ENCODE peak calls at places on chromosomes 3 and 15, in ten cellular contexts. One of them, this sample, is unnamed. For H3K4me1 and H3K27me3, the result is how much of the 10 kb centered on the place peaks cover.

GRCh38 chr3:16429086-16429485 is 84.4 kb downstream of the RFTN1 start:
- DNase-seq in naive thymus-derived CD4-positive, alpha-beta T cell: no peak
- DNase-seq in neural progenitor cell: no peak
- DNase-seq in CD8-positive, alpha-beta memory T cell: no peak
- DNase-seq in adrenal gland: no peak
- DNase-seq in neuronal stem cell: no peak
- DNase-seq in tibial artery: no peak
- DNase-seq in lower lobe of right lung: no peak
- DNase-seq in small intestine: no peak
- DNase-seq in GM23338: no peak
- DNase-seq in this sample: no peak

GRCh38 chr3:193987186-193987585 is 148.8 kb upstream of the HES1 start:
- DNase-seq in naive thymus-derived CD4-positive, alpha-beta T cell: no peak
- DNase-seq in neural progenitor cell: no peak
- DNase-seq in CD8-positive, alpha-beta memory T cell: no peak
- DNase-seq in adrenal gland: no peak
- DNase-seq in neuronal stem cell: no peak
- DNase-seq in tibial artery: no peak
- DNase-seq in lower lobe of right lung: no peak
- DNase-seq in small intestine: no peak
- DNase-seq in GM23338: no peak
- DNase-seq in this sample: no peak

GRCh38 chr15:85879334-85880163 is 84.8 kb upstream of the KLHL25 start:
- DNase-seq in naive thymus-derived CD4-positive, alpha-beta T cell: no peak
- DNase-seq in neural progenitor cell: no peak
- DNase-seq in CD8-positive, alpha-beta memory T cell: no peak
- DNase-seq in adrenal gland: no peak
- DNase-seq in neuronal stem cell: no peak
- DNase-seq in tibial artery: no peak
- DNase-seq in lower lobe of right lung: no peak
- DNase-seq in small intestine: peak
- DNase-seq in GM23338: no peak
- DNase-seq in this sample: no peak

GRCh38 chr3:28386049-28386448 is 37.4 kb upstream of the AZI2 start:
- DNase-seq in naive thymus-derived CD4-positive, alpha-beta T cell: no peak
- DNase-seq in neural progenitor cell: no peak
- DNase-seq in CD8-positive, alpha-beta memory T cell: no peak
- DNase-seq in adrenal gland: no peak
- DNase-seq in neuronal stem cell: no peak
- DNase-seq in tibial artery: no peak
- DNase-seq in lower lobe of right lung: no peak
- DNase-seq in small intestine: no peak
- DNase-seq in GM23338: no peak
- DNase-seq in this sample: no peak

GRCh38 chr15:66472176-66472999 is 25.2 kb downstream of the SNAPC5 start:
- DNase-seq in naive thymus-derived CD4-positive, alpha-beta T cell: peak
- DNase-seq in neural progenitor cell: no peak
- DNase-seq in CD8-positive, alpha-beta memory T cell: peak
- DNase-seq in adrenal gland: no peak
- DNase-seq in neuronal stem cell: no peak
- DNase-seq in tibial artery: no peak
- DNase-seq in lower lobe of right lung: no peak
- DNase-seq in small intestine: no peak
- DNase-seq in GM23338: no peak
- DNase-seq in this sample: peak

GRCh38 chr3:48656061-48656840 is 6.4 kb downstream of the CELSR3 start:
- DNase-seq in naive thymus-derived CD4-positive, alpha-beta T cell: peak
- DNase-seq in neural progenitor cell: peak
- DNase-seq in CD8-positive, alpha-beta memory T cell: peak
- DNase-seq in adrenal gland: peak
- DNase-seq in neuronal stem cell: peak
- DNase-seq in tibial artery: peak
- DNase-seq in lower lobe of right lung: peak
- DNase-seq in small intestine: peak
- DNase-seq in GM23338: peak
- DNase-seq in this sample: peak

GRCh38 chr3:138861755-138862333 is 27.1 kb upstream of the PIK3CB start:
- DNase-seq in naive thymus-derived CD4-positive, alpha-beta T cell: no peak
- DNase-seq in neural progenitor cell: peak
- DNase-seq in CD8-positive, alpha-beta memory T cell: no peak
- DNase-seq in adrenal gland: no peak
- DNase-seq in neuronal stem cell: peak
- DNase-seq in tibial artery: no peak
- DNase-seq in lower lobe of right lung: no peak
- DNase-seq in small intestine: no peak
- DNase-seq in GM23338: peak
- DNase-seq in this sample: no peak

GRCh38 chr3:142595581-142595950 is 627 bp upstream of the PLS1 start:
- DNase-seq in naive thymus-derived CD4-positive, alpha-beta T cell: no peak
- DNase-seq in neural progenitor cell: no peak
- DNase-seq in CD8-positive, alpha-beta memory T cell: no peak
- DNase-seq in adrenal gland: no peak
- DNase-seq in neuronal stem cell: no peak
- DNase-seq in tibial artery: no peak
- DNase-seq in lower lobe of right lung: no peak
- DNase-seq in small intestine: peak
- DNase-seq in GM23338: no peak
- DNase-seq in this sample: no peak

GRCh38 chr3:101143002-101143401 is 149.8 kb upstream of the ABI3BP start:
- DNase-seq in naive thymus-derived CD4-positive, alpha-beta T cell: no peak
- DNase-seq in neural progenitor cell: no peak
- DNase-seq in CD8-positive, alpha-beta memory T cell: no peak
- DNase-seq in adrenal gland: no peak
- DNase-seq in neuronal stem cell: no peak
- DNase-seq in tibial artery: no peak
- DNase-seq in lower lobe of right lung: no peak
- DNase-seq in small intestine: no peak
- DNase-seq in GM23338: no peak
- DNase-seq in this sample: no peak

GRCh38 chr15:98776607-98777281 is 128.4 kb downstream of the IGF1R start:
- DNase-seq in naive thymus-derived CD4-positive, alpha-beta T cell: no peak
- DNase-seq in neural progenitor cell: no peak
- DNase-seq in CD8-positive, alpha-beta memory T cell: no peak
- DNase-seq in adrenal gland: no peak
- DNase-seq in neuronal stem cell: no peak
- DNase-seq in tibial artery: no peak
- DNase-seq in lower lobe of right lung: peak
- DNase-seq in small intestine: no peak
- DNase-seq in GM23338: no peak
- DNase-seq in this sample: no peak

GRCh38 chr3:159418571-159419526 is 569.8 kb upstream of the IL12A start:
- DNase-seq in naive thymus-derived CD4-positive, alpha-beta T cell: no peak
- DNase-seq in neural progenitor cell: no peak
- DNase-seq in CD8-positive, alpha-beta memory T cell: no peak
- DNase-seq in adrenal gland: no peak
- DNase-seq in neuronal stem cell: no peak
- DNase-seq in tibial artery: no peak
- DNase-seq in lower lobe of right lung: no peak
- DNase-seq in small intestine: no peak
- DNase-seq in GM23338: no peak
- DNase-seq in this sample: no peak

GRCh38 chr15:65612616-65612946 is 1.6 kb upstream of the INTS14 start:
- DNase-seq in naive thymus-derived CD4-positive, alpha-beta T cell: no peak
- DNase-seq in neural progenitor cell: no peak
- DNase-seq in CD8-positive, alpha-beta memory T cell: no peak
- DNase-seq in adrenal gland: no peak
- DNase-seq in neuronal stem cell: no peak
- DNase-seq in tibial artery: no peak
- DNase-seq in lower lobe of right lung: no peak
- DNase-seq in small intestine: no peak
- DNase-seq in GM23338: no peak
- DNase-seq in this sample: no peak

GRCh38 chr3:38454884-38455638 is 1.4 kb downstream of the ACVR2B start:
- DNase-seq in naive thymus-derived CD4-positive, alpha-beta T cell: peak
- DNase-seq in neural progenitor cell: peak
- DNase-seq in CD8-positive, alpha-beta memory T cell: no peak
- DNase-seq in adrenal gland: peak
- DNase-seq in neuronal stem cell: peak
- DNase-seq in tibial artery: peak
- DNase-seq in lower lobe of right lung: peak
- DNase-seq in small intestine: peak
- DNase-seq in GM23338: peak
- DNase-seq in this sample: no peak
- H3K4me1 ChIP-seq in naive thymus-derived CD4-positive, alpha-beta T cell: under half
- H3K4me1 ChIP-seq in neural progenitor cell: under half
- H3K4me1 ChIP-seq in CD8-positive, alpha-beta memory T cell: under half
- H3K4me1 ChIP-seq in adrenal gland: half or more
- H3K4me1 ChIP-seq in neuronal stem cell: under half
- H3K4me1 ChIP-seq in tibial artery: under half
- H3K4me1 ChIP-seq in lower lobe of right lung: under half
- H3K4me1 ChIP-seq in small intestine: under half
- H3K4me1 ChIP-seq in GM23338: under half
- H3K4me1 ChIP-seq in this sample: under half

DNA sequence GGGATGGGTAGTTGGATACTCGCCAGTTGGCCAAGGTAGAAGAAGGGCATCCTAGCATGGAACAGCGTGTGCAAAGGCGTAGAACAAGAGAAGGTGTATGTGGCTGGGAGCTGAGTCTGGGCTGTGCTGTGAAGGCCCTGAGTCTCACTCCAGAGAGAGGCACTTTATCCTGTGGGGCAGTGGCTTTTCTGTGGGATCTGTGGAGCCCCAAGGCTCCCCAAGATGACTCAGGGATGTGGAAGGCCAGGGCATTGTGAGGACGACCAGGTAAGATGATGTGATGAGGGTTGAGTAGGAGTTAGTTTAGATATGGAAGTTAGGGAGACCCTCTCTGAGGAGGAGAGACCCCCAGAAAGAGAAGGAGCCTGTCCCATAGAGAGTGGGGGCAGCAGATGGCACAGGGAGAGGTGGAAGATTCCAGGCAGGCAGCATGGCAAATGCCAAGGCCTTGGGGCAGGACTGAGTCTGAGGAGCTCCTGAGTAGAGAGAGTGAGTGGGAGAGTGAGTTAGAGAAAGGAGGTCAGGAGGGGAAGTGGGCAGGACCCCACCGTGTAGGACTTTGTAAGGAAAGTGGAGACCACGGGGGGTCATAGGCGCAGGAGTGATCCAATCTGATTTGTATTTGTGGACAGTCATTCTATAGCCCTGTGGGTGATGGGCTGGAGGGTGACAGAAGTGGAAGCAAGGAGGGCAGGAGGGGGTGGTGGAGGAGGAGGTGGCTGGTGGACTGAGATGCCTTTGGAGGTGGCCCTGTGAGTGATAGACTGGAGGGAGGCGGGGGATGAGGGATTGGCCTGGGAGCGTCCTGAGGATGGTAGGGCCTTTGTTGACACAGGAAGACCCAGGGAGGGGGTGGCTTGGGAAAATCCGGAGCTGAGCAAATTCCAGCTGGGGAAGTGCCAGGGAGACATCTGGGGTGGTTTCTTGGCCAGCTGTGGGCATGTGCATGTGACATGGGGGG is 50.3 kb downstream of the FBLN2 start:
- DNase-seq in naive thymus-derived CD4-positive, alpha-beta T cell: no peak
- DNase-seq in neural progenitor cell: no peak
- DNase-seq in CD8-positive, alpha-beta memory T cell: no peak
- DNase-seq in adrenal gland: no peak
- DNase-seq in neuronal stem cell: no peak
- DNase-seq in tibial artery: no peak
- DNase-seq in lower lobe of right lung: no peak
- DNase-seq in small intestine: no peak
- DNase-seq in GM23338: peak
- DNase-seq in this sample: no peak
- H3K27me3 ChIP-seq in naive thymus-derived CD4-positive, alpha-beta T cell: under half
- H3K27me3 ChIP-seq in neural progenitor cell: under half
- H3K27me3 ChIP-seq in CD8-positive, alpha-beta memory T cell: under half
- H3K27me3 ChIP-seq in adrenal gland: under half
- H3K27me3 ChIP-seq in neuronal stem cell: under half
- H3K27me3 ChIP-seq in tibial artery: under half
- H3K27me3 ChIP-seq in lower lobe of right lung: under half
- H3K27me3 ChIP-seq in small intestine: under half
- H3K27me3 ChIP-seq in GM23338: under half
- H3K27me3 ChIP-seq in this sample: under half

GRCh38 chr3:71693641-71694040 is 31.6 kb downstream of the EIF4E3 start:
- DNase-seq in naive thymus-derived CD4-positive, alpha-beta T cell: no peak
- DNase-seq in neural progenitor cell: no peak
- DNase-seq in CD8-positive, alpha-beta memory T cell: no peak
- DNase-seq in adrenal gland: no peak
- DNase-seq in neuronal stem cell: no peak
- DNase-seq in tibial artery: no peak
- DNase-seq in lower lobe of right lung: peak
- DNase-seq in small intestine: no peak
- DNase-seq in GM23338: no peak
- DNase-seq in this sample: no peak

GRCh38 chr3:71694358-71694999 is 30.7 kb downstream of the EIF4E3 start:
- DNase-seq in naive thymus-derived CD4-positive, alpha-beta T cell: no peak
- DNase-seq in neural progenitor cell: no peak
- DNase-seq in CD8-positive, alpha-beta memory T cell: no peak
- DNase-seq in adrenal gland: no peak
- DNase-seq in neuronal stem cell: no peak
- DNase-seq in tibial artery: no peak
- DNase-seq in lower lobe of right lung: no peak
- DNase-seq in small intestine: no peak
- DNase-seq in GM23338: no peak
- DNase-seq in this sample: no peak

GRCh38 chr3:71692139-71692538 is 33.1 kb downstream of the EIF4E3 start:
- DNase-seq in naive thymus-derived CD4-positive, alpha-beta T cell: no peak
- DNase-seq in neural progenitor cell: no peak
- DNase-seq in CD8-positive, alpha-beta memory T cell: no peak
- DNase-seq in adrenal gland: no peak
- DNase-seq in neuronal stem cell: no peak
- DNase-seq in tibial artery: no peak
- DNase-seq in lower lobe of right lung: no peak
- DNase-seq in small intestine: no peak
- DNase-seq in GM23338: no peak
- DNase-seq in this sample: no peak

GRCh38 chr3:71690222-71690821 is 34.9 kb downstream of the EIF4E3 start:
- DNase-seq in naive thymus-derived CD4-positive, alpha-beta T cell: no peak
- DNase-seq in neural progenitor cell: no peak
- DNase-seq in CD8-positive, alpha-beta memory T cell: no peak
- DNase-seq in adrenal gland: peak
- DNase-seq in neuronal stem cell: no peak
- DNase-seq in tibial artery: no peak
- DNase-seq in lower lobe of right lung: no peak
- DNase-seq in small intestine: peak
- DNase-seq in GM23338: peak
- DNase-seq in this sample: no peak

GRCh38 chr3:71695000-71695482 is 30.2 kb downstream of the EIF4E3 start:
- DNase-seq in naive thymus-derived CD4-positive, alpha-beta T cell: no peak
- DNase-seq in neural progenitor cell: no peak
- DNase-seq in CD8-positive, alpha-beta memory T cell: no peak
- DNase-seq in adrenal gland: no peak
- DNase-seq in neuronal stem cell: no peak
- DNase-seq in tibial artery: no peak
- DNase-seq in lower lobe of right lung: no peak
- DNase-seq in small intestine: peak
- DNase-seq in GM23338: no peak
- DNase-seq in this sample: no peak
- H3K27ac ChIP-seq in naive thymus-derived CD4-positive, alpha-beta T cell: no peak
- H3K27ac ChIP-seq in neural progenitor cell: no peak
- H3K27ac ChIP-seq in CD8-positive, alpha-beta memory T cell: no peak
- H3K27ac ChIP-seq in adrenal gland: no peak
- H3K27ac ChIP-seq in neuronal stem cell: no peak
- H3K27ac ChIP-seq in tibial artery: peak
- H3K27ac ChIP-seq in lower lobe of right lung: peak
- H3K27ac ChIP-seq in small intestine: peak
- H3K27ac ChIP-seq in GM23338: no peak
- H3K27ac ChIP-seq in this sample: no peak

GRCh38 chr3:152245498-152246175 is 23.1 kb upstream of the MBNL1 start:
- DNase-seq in naive thymus-derived CD4-positive, alpha-beta T cell: no peak
- DNase-seq in neural progenitor cell: no peak
- DNase-seq in CD8-positive, alpha-beta memory T cell: no peak
- DNase-seq in adrenal gland: no peak
- DNase-seq in neuronal stem cell: no peak
- DNase-seq in tibial artery: no peak
- DNase-seq in lower lobe of right lung: no peak
- DNase-seq in small intestine: no peak
- DNase-seq in GM23338: no peak
- DNase-seq in this sample: no peak
- H3K4me1 ChIP-seq in naive thymus-derived CD4-positive, alpha-beta T cell: under half
- H3K4me1 ChIP-seq in neural progenitor cell: under half
- H3K4me1 ChIP-seq in CD8-positive, alpha-beta memory T cell: under half
- H3K4me1 ChIP-seq in adrenal gland: under half
- H3K4me1 ChIP-seq in neuronal stem cell: under half
- H3K4me1 ChIP-seq in tibial artery: under half
- H3K4me1 ChIP-seq in lower lobe of right lung: under half
- H3K4me1 ChIP-seq in small intestine: under half
- H3K4me1 ChIP-seq in GM23338: under half
- H3K4me1 ChIP-seq in this sample: under half